ENCODE peak calls at places on chromosomes 5 and 9, in nine cellular contexts. One of them, this sample, is unnamed.

GRCh38 chr5:42648910-42649309 is 107.7 kb upstream of the CCDC152 start:
- DNase-seq in stomach: no peak
- DNase-seq in endothelial cell of umbilical vein: no peak
- DNase-seq in GM23338: no peak
- DNase-seq in lower leg skin: no peak
- DNase-seq in mammary epithelial cell: no peak
- DNase-seq in foreskin fibroblast: no peak
- DNase-seq in upper lobe of right lung: no peak
- DNase-seq in epithelial cell of proximal tubule: no peak
- DNase-seq in this sample: no peak

GRCh38 chr9:135126480-135127187 is 39.2 kb downstream of the OLFM1 start:
- DNase-seq in stomach: no peak
- DNase-seq in GM23338: no peak
- DNase-seq in lower leg skin: peak
- DNase-seq in upper lobe of right lung: no peak
- DNase-seq in mammary epithelial cell: peak
- DNase-seq in endothelial cell of umbilical vein: no peak
- DNase-seq in foreskin fibroblast: peak
- DNase-seq in epithelial cell of proximal tubule: no peak
- DNase-seq in this sample: peak

GRCh38 chr9:87080512-87081225 is 133.4 kb upstream of the GAS1 start:
- DNase-seq in GM23338: peak
- DNase-seq in mammary epithelial cell: no peak
- DNase-seq in stomach: no peak
- DNase-seq in lower leg skin: no peak
- DNase-seq in upper lobe of right lung: no peak
- DNase-seq in foreskin fibroblast: no peak
- DNase-seq in epithelial cell of proximal tubule: no peak
- DNase-seq in endothelial cell of umbilical vein: no peak
- DNase-seq in this sample: no peak

GRCh38 chr5:73757421-73757820 is 131.4 kb downstream of the ARHGEF28 start:
- DNase-seq in endothelial cell of umbilical vein: no peak
- DNase-seq in GM23338: no peak
- DNase-seq in foreskin fibroblast: peak
- DNase-seq in epithelial cell of proximal tubule: no peak
- DNase-seq in mammary epithelial cell: no peak
- DNase-seq in upper lobe of right lung: no peak
- DNase-seq in lower leg skin: no peak
- DNase-seq in stomach: no peak
- DNase-seq in this sample: no peak

GRCh38 chr5:104171958-104172357 is 609.4 kb upstream of the NUDT12 start:
- DNase-seq in GM23338: no peak
- DNase-seq in upper lobe of right lung: no peak
- DNase-seq in epithelial cell of proximal tubule: no peak
- DNase-seq in foreskin fibroblast: no peak
- DNase-seq in stomach: no peak
- DNase-seq in endothelial cell of umbilical vein: no peak
- DNase-seq in lower leg skin: no peak
- DNase-seq in mammary epithelial cell: no peak
- DNase-seq in this sample: no peak

GRCh38 chr5:154243736-154244135 is 53.2 kb downstream of the GALNT10 start:
- DNase-seq in mammary epithelial cell: no peak
- DNase-seq in upper lobe of right lung: no peak
- DNase-seq in foreskin fibroblast: no peak
- DNase-seq in stomach: no peak
- DNase-seq in epithelial cell of proximal tubule: no peak
- DNase-seq in endothelial cell of umbilical vein: no peak
- DNase-seq in GM23338: no peak
- DNase-seq in lower leg skin: no peak
- DNase-seq in this sample: no peak

GRCh38 chr9:7006417-7006816 is 248.6 kb downstream of the KDM4C start:
- DNase-seq in stomach: no peak
- DNase-seq in mammary epithelial cell: no peak
- DNase-seq in epithelial cell of proximal tubule: no peak
- DNase-seq in endothelial cell of umbilical vein: no peak
- DNase-seq in lower leg skin: no peak
- DNase-seq in GM23338: no peak
- DNase-seq in foreskin fibroblast: no peak
- DNase-seq in upper lobe of right lung: no peak
- DNase-seq in this sample: no peak

GRCh38 chr9:111959960-111960359 is 63.3 kb downstream of the UGCG start:
- DNase-seq in upper lobe of right lung: no peak
- DNase-seq in stomach: no peak
- DNase-seq in endothelial cell of umbilical vein: peak
- DNase-seq in foreskin fibroblast: no peak
- DNase-seq in GM23338: no peak
- DNase-seq in mammary epithelial cell: no peak
- DNase-seq in lower leg skin: no peak
- DNase-seq in epithelial cell of proximal tubule: no peak
- DNase-seq in this sample: no peak

GRCh38 chr9:131008909-131009618 is at the start of gene LAMC3:
- DNase-seq in lower leg skin: no peak
- DNase-seq in mammary epithelial cell: no peak
- DNase-seq in epithelial cell of proximal tubule: no peak
- DNase-seq in GM23338: peak
- DNase-seq in stomach: no peak
- DNase-seq in endothelial cell of umbilical vein: no peak
- DNase-seq in foreskin fibroblast: no peak
- DNase-seq in upper lobe of right lung: no peak
- DNase-seq in this sample: no peak

GRCh38 chr5:132496631-132497487 is 6.3 kb upstream of the IRF1 start:
- DNase-seq in mammary epithelial cell: peak
- DNase-seq in lower leg skin: peak
- DNase-seq in foreskin fibroblast: peak
- DNase-seq in epithelial cell of proximal tubule: no peak
- DNase-seq in stomach: peak
- DNase-seq in upper lobe of right lung: peak
- DNase-seq in GM23338: peak
- DNase-seq in endothelial cell of umbilical vein: peak
- DNase-seq in this sample: no peak

GRCh38 chr5:6736524-6737042 is 23.4 kb downstream of the TENT4A start:
- DNase-seq in epithelial cell of proximal tubule: no peak
- DNase-seq in upper lobe of right lung: peak
- DNase-seq in foreskin fibroblast: no peak
- DNase-seq in GM23338: no peak
- DNase-seq in stomach: no peak
- DNase-seq in endothelial cell of umbilical vein: no peak
- DNase-seq in mammary epithelial cell: no peak
- DNase-seq in lower leg skin: no peak
- DNase-seq in this sample: no peak

GRCh38 chr5:50553560-50553984 is 112.5 kb upstream of the EMB start:
- DNase-seq in foreskin fibroblast: no peak
- DNase-seq in GM23338: no peak
- DNase-seq in mammary epithelial cell: peak
- DNase-seq in upper lobe of right lung: peak
- DNase-seq in endothelial cell of umbilical vein: no peak
- DNase-seq in epithelial cell of proximal tubule: no peak
- DNase-seq in lower leg skin: no peak
- DNase-seq in stomach: no peak
- DNase-seq in this sample: no peak

GRCh38 chr5:128498844-128499455 is 39.1 kb downstream of the FBN2 start:
- DNase-seq in epithelial cell of proximal tubule: peak
- DNase-seq in GM23338: peak
- DNase-seq in foreskin fibroblast: peak
- DNase-seq in mammary epithelial cell: peak
- DNase-seq in lower leg skin: no peak
- DNase-seq in upper lobe of right lung: no peak
- DNase-seq in stomach: no peak
- DNase-seq in endothelial cell of umbilical vein: peak
- DNase-seq in this sample: peak

GRCh38 chr9:6226696-6227095 is 11.1 kb downstream of the IL33 start:
- DNase-seq in epithelial cell of proximal tubule: no peak
- DNase-seq in GM23338: peak
- DNase-seq in stomach: no peak
- DNase-seq in lower leg skin: no peak
- DNase-seq in mammary epithelial cell: peak
- DNase-seq in foreskin fibroblast: no peak
- DNase-seq in upper lobe of right lung: no peak
- DNase-seq in endothelial cell of umbilical vein: peak
- DNase-seq in this sample: no peak

GRCh38 chr5:3276891-3277290 is 318.7 kb upstream of the IRX1 start:
- DNase-seq in upper lobe of right lung: no peak
- DNase-seq in epithelial cell of proximal tubule: no peak
- DNase-seq in foreskin fibroblast: no peak
- DNase-seq in endothelial cell of umbilical vein: no peak
- DNase-seq in GM23338: no peak
- DNase-seq in stomach: no peak
- DNase-seq in mammary epithelial cell: no peak
- DNase-seq in lower leg skin: peak
- DNase-seq in this sample: no peak

GRCh38 chr9:117377046-117377445 is 37.8 kb downstream of the ASTN2 start:
- DNase-seq in GM23338: peak
- DNase-seq in foreskin fibroblast: no peak
- DNase-seq in stomach: peak
- DNase-seq in epithelial cell of proximal tubule: no peak
- DNase-seq in upper lobe of right lung: no peak
- DNase-seq in lower leg skin: no peak
- DNase-seq in endothelial cell of umbilical vein: no peak
- DNase-seq in mammary epithelial cell: no peak
- DNase-seq in this sample: no peak

GRCh38 chr5:143128412-143129071 is 274.9 kb downstream of the NR3C1 start:
- DNase-seq in upper lobe of right lung: no peak
- DNase-seq in epithelial cell of proximal tubule: no peak
- DNase-seq in mammary epithelial cell: no peak
- DNase-seq in lower leg skin: no peak
- DNase-seq in stomach: no peak
- DNase-seq in endothelial cell of umbilical vein: no peak
- DNase-seq in GM23338: no peak
- DNase-seq in foreskin fibroblast: no peak
- DNase-seq in this sample: peak

GRCh38 chr9:127323393-127323792 is 58.8 kb downstream of the GARNL3 start:
- DNase-seq in epithelial cell of proximal tubule: no peak
- DNase-seq in foreskin fibroblast: no peak
- DNase-seq in stomach: no peak
- DNase-seq in mammary epithelial cell: no peak
- DNase-seq in upper lobe of right lung: no peak
- DNase-seq in lower leg skin: no peak
- DNase-seq in endothelial cell of umbilical vein: no peak
- DNase-seq in GM23338: no peak
- DNase-seq in this sample: no peak

GRCh38 chr5:2659071-2659470 is 92.4 kb downstream of the IRX2 start:
- DNase-seq in endothelial cell of umbilical vein: no peak
- DNase-seq in lower leg skin: no peak
- DNase-seq in upper lobe of right lung: no peak
- DNase-seq in mammary epithelial cell: no peak
- DNase-seq in foreskin fibroblast: no peak
- DNase-seq in epithelial cell of proximal tubule: no peak
- DNase-seq in GM23338: no peak
- DNase-seq in stomach: no peak
- DNase-seq in this sample: no peak

GRCh38 chr5:173333900-173334685 is 5.9 kb upstream of the STC2 start:
- DNase-seq in mammary epithelial cell: peak
- DNase-seq in lower leg skin: no peak
- DNase-seq in GM23338: no peak
- DNase-seq in endothelial cell of umbilical vein: peak
- DNase-seq in epithelial cell of proximal tubule: no peak
- DNase-seq in upper lobe of right lung: no peak
- DNase-seq in foreskin fibroblast: no peak
- DNase-seq in stomach: no peak
- DNase-seq in this sample: peak
- H3K4me3 ChIP-seq in mammary epithelial cell: no peak
- H3K4me3 ChIP-seq in lower leg skin: no peak
- H3K4me3 ChIP-seq in GM23338: no peak
- H3K4me3 ChIP-seq in endothelial cell of umbilical vein: no peak
- H3K4me3 ChIP-seq in epithelial cell of proximal tubule: no peak
- H3K4me3 ChIP-seq in upper lobe of right lung: no peak
- H3K4me3 ChIP-seq in foreskin fibroblast: no peak
- H3K4me3 ChIP-seq in stomach: no peak
- H3K4me3 ChIP-seq in this sample: no peak

DNA sequence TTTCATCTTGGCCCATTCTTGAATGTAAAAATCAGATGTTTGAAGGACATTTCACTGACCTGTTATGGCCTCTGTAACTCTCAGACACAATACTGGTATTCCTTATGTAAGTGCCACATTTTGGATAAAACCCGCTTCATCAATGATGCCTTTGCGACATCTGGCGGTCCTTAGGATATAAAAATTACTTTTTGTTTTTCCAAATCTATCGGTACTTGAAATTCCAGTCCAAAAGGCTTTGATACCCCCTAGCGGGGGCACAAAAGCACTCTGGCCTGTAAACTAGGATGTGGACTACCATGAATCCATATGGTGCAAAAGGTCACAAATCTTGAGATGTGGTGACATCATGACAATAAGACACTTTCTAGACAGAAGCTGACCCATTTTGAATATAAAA is 291.8 kb downstream of the KIAA0825 start:
- DNase-seq in lower leg skin: no peak
- DNase-seq in endothelial cell of umbilical vein: no peak
- DNase-seq in GM23338: no peak
- DNase-seq in epithelial cell of proximal tubule: no peak
- DNase-seq in foreskin fibroblast: no peak
- DNase-seq in stomach: no peak
- DNase-seq in upper lobe of right lung: no peak
- DNase-seq in mammary epithelial cell: no peak
- DNase-seq in this sample: no peak
- TF ChIP-seq CTCF in lower leg skin: no peak
- TF ChIP-seq CTCF in endothelial cell of umbilical vein: no peak
- TF ChIP-seq CTCF in GM23338: peak
- TF ChIP-seq CTCF in epithelial cell of proximal tubule: no peak
- TF ChIP-seq CTCF in foreskin fibroblast: no peak
- TF ChIP-seq CTCF in stomach: no peak
- TF ChIP-seq CTCF in upper lobe of right lung: no peak
- TF ChIP-seq CTCF in mammary epithelial cell: no peak
- TF ChIP-seq CTCF in this sample: peak

GRCh38 chr5:125396462-125396861 is 650.0 kb upstream of the ZNF608 start:
- DNase-seq in mammary epithelial cell: no peak
- DNase-seq in GM23338: no peak
- DNase-seq in stomach: no peak
- DNase-seq in upper lobe of right lung: no peak
- DNase-seq in epithelial cell of proximal tubule: no peak
- DNase-seq in lower leg skin: no peak
- DNase-seq in foreskin fibroblast: no peak
- DNase-seq in endothelial cell of umbilical vein: no peak
- DNase-seq in this sample: no peak
- H3K4me3 ChIP-seq in mammary epithelial cell: no peak
- H3K4me3 ChIP-seq in GM23338: no peak
- H3K4me3 ChIP-seq in stomach: no peak
- H3K4me3 ChIP-seq in upper lobe of right lung: no peak
- H3K4me3 ChIP-seq in epithelial cell of proximal tubule: no peak
- H3K4me3 ChIP-seq in lower leg skin: no peak
- H3K4me3 ChIP-seq in foreskin fibroblast: no peak
- H3K4me3 ChIP-seq in endothelial cell of umbilical vein: no peak
- H3K4me3 ChIP-seq in this sample: no peak

GRCh38 chr5:38319486-38319885 is 61.1 kb downstream of the EGFLAM start:
- DNase-seq in lower leg skin: no peak
- DNase-seq in GM23338: peak
- DNase-seq in endothelial cell of umbilical vein: no peak
- DNase-seq in mammary epithelial cell: no peak
- DNase-seq in stomach: no peak
- DNase-seq in epithelial cell of proximal tubule: no peak
- DNase-seq in upper lobe of right lung: no peak
- DNase-seq in foreskin fibroblast: no peak
- DNase-seq in this sample: no peak

GRCh38 chr5:38321978-38322377 is 63.6 kb downstream of the EGFLAM start:
- DNase-seq in mammary epithelial cell: no peak
- DNase-seq in foreskin fibroblast: no peak
- DNase-seq in epithelial cell of proximal tubule: no peak
- DNase-seq in GM23338: no peak
- DNase-seq in stomach: no peak
- DNase-seq in upper lobe of right lung: no peak
- DNase-seq in lower leg skin: no peak
- DNase-seq in endothelial cell of umbilical vein: no peak
- DNase-seq in this sample: no peak

GRCh38 chr5:38317887-38318286 is 59.5 kb downstream of the EGFLAM start:
- DNase-seq in stomach: no peak
- DNase-seq in GM23338: no peak
- DNase-seq in endothelial cell of umbilical vein: no peak
- DNase-seq in mammary epithelial cell: no peak
- DNase-seq in epithelial cell of proximal tubule: no peak
- DNase-seq in upper lobe of right lung: no peak
- DNase-seq in foreskin fibroblast: no peak
- DNase-seq in lower leg skin: no peak
- DNase-seq in this sample: no peak

GRCh38 chr5:38316544-38317224 is 58.3 kb downstream of the EGFLAM start:
- DNase-seq in stomach: no peak
- DNase-seq in epithelial cell of proximal tubule: no peak
- DNase-seq in lower leg skin: no peak
- DNase-seq in GM23338: no peak
- DNase-seq in foreskin fibroblast: peak
- DNase-seq in mammary epithelial cell: no peak
- DNase-seq in endothelial cell of umbilical vein: no peak
- DNase-seq in upper lobe of right lung: no peak
- DNase-seq in this sample: peak
- TF ChIP-seq CTCF in stomach: no peak
- TF ChIP-seq CTCF in epithelial cell of proximal tubule: no peak
- TF ChIP-seq CTCF in lower leg skin: no peak
- TF ChIP-seq CTCF in GM23338: no peak
- TF ChIP-seq CTCF in foreskin fibroblast: no peak
- TF ChIP-seq CTCF in mammary epithelial cell: no peak
- TF ChIP-seq CTCF in endothelial cell of umbilical vein: no peak
- TF ChIP-seq CTCF in upper lobe of right lung: no peak
- TF ChIP-seq CTCF in this sample: peak

This sample was measured in AG09309.